ENCODE peak calls at places on chromosomes 12 and 14, in seven cellular contexts. G is NCI-H1092, L is ELR, V is tibial nerve, A is LoVo, J is fibroblast of lung, R is sciatic nerve. N is an unnamed sample.

GRCh38 chr12:4272014-4272975 is 1.3 kb upstream of the CCND2 start:
- DNase-seq in G (no peak), L (peak), V (peak), A (peak), J (peak), R (peak), N (peak)

GRCh38 chr14:99481745-99482099 is 513 bp downstream of the CCNK start:
- DNase-seq in G (no peak), L (peak), V (no peak), A (peak), J (peak), R (no peak), N (no peak)

GRCh38 chr12:66708704-66709443 is 30.0 kb upstream of the GRIP1 start:
- DNase-seq in G (no peak), L (peak), V (no peak), A (peak), J (no peak), R (no peak), N (peak)

GRCh38 chr12:130965214-130965613 is 11.5 kb downstream of the ADGRD1 start:
- DNase-seq in G (no peak), L (no peak), V (no peak), A (no peak), J (no peak), R (no peak), N (no peak)

GRCh38 chr12:14258468-14258947 is 107.0 kb upstream of the ATF7IP start:
- DNase-seq in G (no peak), L (peak), V (no peak), A (no peak), J (no peak), R (no peak), N (no peak)

GRCh38 chr12:118503476-118503875 is 127.1 kb downstream of the SUDS3 start:
- DNase-seq in G (no peak), L (no peak), V (no peak), A (no peak), J (no peak), R (no peak), N (no peak)

GRCh38 chr12:3389911-3390310 is 101.1 kb upstream of the PRMT8 start:
- DNase-seq in G (no peak), L (no peak), V (no peak), A (no peak), J (no peak), R (no peak), N (no peak)

GRCh38 chr12:53552346-53553327 is 45.4 kb upstream of the NPFF start:
- DNase-seq in G (no peak), L (no peak), V (no peak), A (no peak), J (no peak), R (no peak), N (no peak)

GRCh38 chr12:108482717-108483212 is 32.3 kb upstream of the FICD start:
- DNase-seq in G (no peak), L (peak), V (no peak), A (no peak), J (peak), R (no peak), N (no peak)

GRCh38 chr14:39434401-39434800 is 2.2 kb upstream of the FBXO33 start:
- DNase-seq in G (no peak), L (peak), V (no peak), A (no peak), J (no peak), R (no peak), N (no peak)

GRCh38 chr14:87979689-87980088 is 13.3 kb downstream of the GALC start:
- DNase-seq in G (no peak), L (no peak), V (no peak), A (no peak), J (no peak), R (no peak), N (no peak)

GRCh38 chr12:6376079-6376941 is 947 bp upstream of the SCNN1A start:
- DNase-seq in G (no peak), L (peak), V (peak), A (peak), J (peak), R (peak), N (peak)

GRCh38 chr14:56659964-56660551 is 80.5 kb downstream of the TMEM260 start:
- DNase-seq in G (peak), L (peak), V (no peak), A (peak), J (peak), R (no peak), N (peak)

GRCh38 chr14:51041117-51041531 is 53.8 kb downstream of the TRIM9 start:
- DNase-seq in G (no peak), L (no peak), V (no peak), A (no peak), J (no peak), R (no peak), N (no peak)

GRCh38 chr12:48978741-48979601 is 849 bp downstream of the WNT1 start:
- DNase-seq in G (no peak), L (no peak), V (no peak), A (no peak), J (no peak), R (no peak), N (no peak)

GRCh38 chr12:570237-570925 is 92.9 kb downstream of the NINJ2 start:
- DNase-seq in G (no peak), L (peak), V (peak), A (peak), J (peak), R (peak), N (peak)

N was measured in endothelial cell of umbilical vein.